ENCODE peak calls at places on chromosomes 4 and X, in ten cellular contexts. J is CD8-positive, alpha-beta T cell; V is breast epithelium; C is cardiac fibroblast; R is gastrocnemius medialis; Q is neural crest cell; X is HFFc6; I is AG04449; O is adrenal gland; P is MCF 10A. F is an unnamed sample.

GRCh38 chr4:107247738-107248137 is 211.6 kb upstream of the DKK2 start:
- DNase-seq in C (no peak), I (no peak), O (peak), P (no peak), X (no peak), V (no peak), R (peak), Q (no peak), J (no peak), F (no peak)

GRCh38 chrX:16745659-16746058 is 26.2 kb downstream of the SYAP1 start:
- DNase-seq in C (no peak), J (no peak), X (no peak), O (no peak), Q (no peak), R (no peak), V (no peak), I (no peak), P (no peak), F (no peak)

GRCh38 chr4:105637409-105638258 is 70.9 kb downstream of the INTS12 start:
- DNase-seq in I (no peak), J (no peak), O (peak), R (peak), X (no peak), C (peak), Q (no peak), V (peak), P (peak), F (peak)

GRCh38 chr4:99816611-99817309 is at the start of gene DAPP1:
- DNase-seq in Q (no peak), O (peak), J (peak), I (no peak), X (no peak), C (no peak), R (peak), P (peak), V (peak), F (no peak)

GRCh38 chr4:31362756-31363155 is 642.6 kb downstream of the PCDH7 start:
- DNase-seq in R (no peak), I (no peak), C (no peak), P (no peak), X (no peak), O (no peak), J (no peak), Q (no peak), V (no peak), F (no peak)

GRCh38 chrX:150456941-150457340 is 93.8 kb downstream of the MAMLD1 start:
- DNase-seq in C (no peak), V (no peak), Q (no peak), J (no peak), R (no peak), X (no peak), I (no peak), P (no peak), O (no peak), F (no peak)

GRCh38 chrX:12327836-12328235 is 189.6 kb downstream of the FRMPD4 start:
- DNase-seq in C (peak), V (no peak), O (no peak), Q (no peak), P (no peak), J (no peak), R (no peak), X (peak), I (no peak), F (no peak)

GRCh38 chrX:39982927-39983326 is 114.8 kb downstream of the BCOR start:
- DNase-seq in R (no peak), J (no peak), X (no peak), P (no peak), I (no peak), O (no peak), V (no peak), Q (no peak), C (no peak), F (no peak)

GRCh38 chr4:182848685-182849084 is 68.5 kb downstream of the DCTD start:
- DNase-seq in P (no peak), J (no peak), I (no peak), X (no peak), Q (no peak), V (no peak), R (no peak), O (no peak), C (no peak), F (no peak)

GRCh38 chrX:10741496-10742048 is 121.2 kb upstream of the MID1 start:
- DNase-seq in Q (no peak), I (no peak), O (no peak), P (no peak), J (no peak), X (no peak), V (no peak), C (no peak), R (no peak), F (no peak)

GRCh38 chr4:106421441-106422296 is 53.1 kb upstream of the GIMD1 start:
- DNase-seq in R (no peak), J (no peak), O (no peak), I (peak), Q (no peak), C (peak), X (peak), V (no peak), P (no peak), F (no peak)

GRCh38 chr4:115514675-115515074 is 401.3 kb upstream of the NDST4 start:
- DNase-seq in X (no peak), I (no peak), V (no peak), O (no peak), J (no peak), R (no peak), Q (no peak), C (no peak), P (no peak), F (no peak)

GRCh38 chr4:6250235-6250983 is 19.2 kb upstream of the WFS1 start:
- DNase-seq in I (no peak), X (peak), P (peak), C (peak), Q (peak), R (no peak), V (no peak), O (no peak), J (no peak), F (no peak)

GRCh38 chr4:56909083-56909981 is 1.6 kb downstream of the REST start:
- DNase-seq in V (peak), Q (peak), J (peak), C (peak), P (peak), I (no peak), R (peak), O (peak), X (peak), F (peak)

GRCh38 chrX:31223817-31224216 is 152.0 kb upstream of the FTHL17 start:
- DNase-seq in P (peak), X (peak), C (peak), J (no peak), R (no peak), V (no peak), I (no peak), O (no peak), Q (no peak), F (no peak)

GRCh38 chrX:66046612-66047235 is 6.8 kb upstream of the VSIG4 start:
- DNase-seq in C (no peak), P (no peak), Q (no peak), I (no peak), V (no peak), X (no peak), J (no peak), O (no peak), R (no peak), F (no peak)

GRCh38 chr4:85078016-85078415 is 111.5 kb upstream of the WDFY3 start:
- DNase-seq in V (no peak), P (no peak), C (no peak), X (no peak), J (no peak), Q (no peak), R (no peak), O (no peak), I (no peak), F (no peak)

GRCh38 chrX:16797841-16798240 is 11.6 kb downstream of the TXLNG start:
- DNase-seq in C (no peak), R (no peak), V (no peak), Q (no peak), P (no peak), I (no peak), O (no peak), J (no peak), X (no peak), F (no peak)

GRCh38 chrX:83022020-83022419 is 486.1 kb upstream of the POU3F4 start:
- DNase-seq in O (no peak), Q (no peak), R (no peak), J (no peak), C (peak), X (no peak), P (peak), V (no peak), I (no peak), F (no peak)

GRCh38 chr4:9997881-9998280 is 23.4 kb downstream of the SLC2A9 start:
- DNase-seq in R (no peak), O (no peak), J (no peak), X (no peak), I (no peak), V (no peak), P (no peak), C (peak), Q (no peak), F (no peak)

GRCh38 chr4:76748649-76749048 is 149.3 kb downstream of the SOWAHB start:
- DNase-seq in I (no peak), J (no peak), P (peak), O (peak), C (peak), X (no peak), V (no peak), Q (no peak), R (no peak), F (no peak)

GRCh38 chr4:125826801-125827200 is 512.0 kb downstream of the FAT4 start:
- DNase-seq in R (no peak), Q (no peak), O (no peak), X (no peak), P (no peak), I (no peak), C (peak), J (no peak), V (no peak), F (no peak)

GRCh38 chrX:53631156-53631555 is 55.4 kb downstream of the HUWE1 start:
- DNase-seq in X (peak), Q (no peak), R (no peak), P (no peak), C (no peak), O (no peak), I (no peak), J (no peak), V (no peak), F (no peak)

GRCh38 chr4:90064196-90064595 is 63.0 kb upstream of the CCSER1 start:
- DNase-seq in O (no peak), C (no peak), R (no peak), V (no peak), I (no peak), Q (no peak), P (no peak), J (no peak), X (no peak), F (no peak)

GRCh38 chrX:124440674-124441073 is 94.3 kb downstream of the SH2D1A start:
- DNase-seq in X (no peak), I (no peak), P (no peak), C (no peak), V (no peak), Q (no peak), O (no peak), J (no peak), R (no peak), F (no peak)

GRCh38 chrX:152915541-152916241 is 17.8 kb downstream of the ZNF185 start:
- DNase-seq in P (peak), C (peak), J (no peak), X (peak), R (no peak), V (no peak), O (peak), I (peak), Q (peak), F (peak)

GRCh38 chrX:154321624-154322023 is 26.0 kb downstream of the TKTL1 start:
- DNase-seq in V (no peak), R (no peak), X (peak), O (no peak), Q (no peak), J (no peak), I (no peak), C (no peak), P (peak), F (no peak)

GRCh38 chrX:100973411-100973810 is 3.9 kb downstream of the ARL13A start:
- DNase-seq in R (no peak), X (peak), Q (no peak), O (no peak), V (no peak), C (peak), J (no peak), I (no peak), P (peak), F (no peak)

GRCh38 chrX:10756365-10756915 is 136.1 kb upstream of the MID1 start:
- DNase-seq in I (peak), C (peak), P (peak), J (no peak), Q (no peak), R (no peak), X (peak), V (no peak), O (peak), F (no peak)

GRCh38 chrX:125150231-125150630 is 169.4 kb upstream of the TEX13C start:
- DNase-seq in C (no peak), R (no peak), X (no peak), V (no peak), I (no peak), O (no peak), P (peak), J (no peak), Q (no peak), F (no peak)

GRCh38 chr4:7862561-7863200 is 77.0 kb downstream of the AFAP1 start:
- DNase-seq in V (no peak), X (no peak), Q (no peak), P (no peak), O (no peak), J (no peak), I (no peak), C (no peak), R (no peak), F (peak)

GRCh38 chrX:276588-277171 is 4.5 kb upstream of the PLCXD1 start:
- DNase-seq in I (no peak), C (peak), R (no peak), O (peak), X (peak), Q (no peak), J (no peak), V (peak), P (peak), F (no peak)

GRCh38 chrX:137052641-137053235 is 18.9 kb upstream of the GPR101 start:
- DNase-seq in X (no peak), R (no peak), V (no peak), J (no peak), Q (no peak), I (no peak), P (no peak), C (no peak), O (no peak), F (peak)

GRCh38 chr4:148315049-148315448 is 127.2 kb downstream of the NR3C2 start:
- DNase-seq in P (no peak), V (no peak), J (no peak), R (no peak), Q (no peak), O (no peak), X (no peak), C (peak), I (no peak), F (no peak)

GRCh38 chr4:110058677-110059076 is 139.7 kb downstream of the ELOVL6 start:
- DNase-seq in X (no peak), Q (no peak), J (no peak), R (no peak), P (no peak), V (no peak), O (no peak), I (no peak), C (no peak), F (no peak)

GRCh38 chr4:110061101-110061500 is 137.3 kb downstream of the ELOVL6 start:
- DNase-seq in J (no peak), Q (no peak), O (no peak), V (no peak), R (no peak), C (no peak), X (no peak), P (no peak), I (no peak), F (no peak)

GRCh38 chr4:110055014-110055768 is 142.5 kb downstream of the EGF start:
- DNase-seq in P (no peak), V (no peak), I (no peak), R (no peak), Q (no peak), X (no peak), C (peak), O (no peak), J (no peak), F (no peak)

GRCh38 chr4:110062166-110062565 is 136.2 kb downstream of the ELOVL6 start:
- DNase-seq in O (no peak), C (no peak), P (no peak), J (no peak), Q (no peak), R (no peak), V (no peak), X (no peak), I (no peak), F (no peak)

DNA sequence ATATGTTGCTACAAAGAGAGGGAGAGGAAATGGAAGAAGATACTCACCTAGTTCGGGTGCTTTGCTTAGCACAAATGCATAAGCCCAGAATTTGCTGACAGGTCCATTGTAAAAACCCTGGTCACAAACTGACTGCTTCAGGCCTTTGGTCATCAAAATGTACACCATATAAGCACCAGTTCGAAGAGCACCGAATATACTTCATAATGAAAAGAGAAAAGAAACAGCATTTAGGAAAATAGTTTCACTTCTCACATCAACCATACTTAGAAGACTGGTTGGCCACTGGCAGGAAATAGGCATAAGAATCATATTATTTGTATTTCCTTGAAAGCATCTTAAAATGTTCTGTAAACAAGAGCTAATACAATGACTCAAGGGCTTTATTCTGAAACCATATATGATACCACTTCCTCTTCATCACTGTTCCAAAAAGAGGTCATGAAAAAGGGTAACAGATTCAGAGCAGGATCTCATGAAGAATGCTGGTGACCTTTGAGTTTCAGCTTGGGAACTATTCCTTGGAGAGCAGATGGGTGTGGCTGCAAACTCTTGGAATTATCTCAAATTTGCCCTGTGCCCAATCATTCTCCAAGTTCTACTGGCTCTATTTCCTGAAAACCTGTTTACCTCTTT is 138.7 kb downstream of the ELOVL6 start:
- DNase-seq in R (no peak), J (no peak), I (no peak), Q (no peak), C (peak), O (no peak), V (no peak), X (no peak), P (peak), F (no peak)
- TF ChIP-seq CTCF in R (no peak), J (no peak), I (no peak), Q (no peak), C (no peak), O (no peak), V (no peak), X (no peak), P (no peak), F (no peak)

GRCh38 chr4:138405439-138405838 is 163.3 kb upstream of the SLC7A11 start:
- DNase-seq in X (no peak), Q (no peak), J (no peak), P (peak), V (no peak), C (peak), I (no peak), O (peak), R (no peak), F (no peak)
- TF ChIP-seq CTCF in X (no peak), Q (no peak), J (no peak), P (no peak), V (no peak), C (no peak), I (no peak), O (no peak), R (no peak), F (no peak)

GRCh38 chr4:113328514-113328913 is 279.1 kb downstream of the ANK2 start:
- DNase-seq in R (no peak), C (peak), V (no peak), P (peak), Q (no peak), X (no peak), O (no peak), J (no peak), I (no peak), F (peak)
- TF ChIP-seq CTCF in R (no peak), C (peak), V (peak), P (no peak), Q (peak), X (peak), O (no peak), J (peak), I (peak), F (peak)

DNA sequence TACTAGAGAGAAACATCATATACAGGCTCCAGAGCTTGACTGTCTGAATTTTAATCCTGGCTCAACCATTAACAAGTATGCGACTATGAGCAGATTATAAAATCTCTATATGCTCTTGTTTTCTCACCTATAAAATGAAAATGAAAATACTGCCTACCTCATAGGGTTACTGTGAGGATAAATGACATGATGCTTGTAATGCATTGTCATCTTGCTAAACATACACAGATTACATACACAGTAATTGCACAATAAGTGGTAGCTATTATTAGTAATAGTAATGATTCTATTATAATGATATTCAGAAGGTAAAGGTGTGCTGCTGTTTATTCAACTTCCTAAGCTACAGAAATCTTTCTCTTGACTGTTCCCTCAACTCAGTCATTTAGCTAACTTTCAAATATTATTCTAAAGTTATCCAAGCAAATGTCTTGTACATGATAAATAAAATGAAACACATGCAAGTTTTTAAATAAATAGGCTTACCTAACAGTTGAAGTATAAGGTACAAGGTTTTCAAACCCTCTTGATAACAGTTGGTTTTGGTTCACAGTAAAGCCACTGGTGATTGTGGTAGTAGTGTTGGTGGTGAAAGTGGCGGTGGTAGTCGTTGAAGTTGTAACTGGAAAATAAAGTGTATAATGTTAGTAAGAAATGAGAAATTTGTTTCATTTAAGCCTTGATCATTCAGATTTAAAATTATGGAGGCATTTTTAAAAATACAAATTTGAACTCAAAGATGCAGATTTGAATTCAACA is 38.9 kb downstream of the NUP62CL start:
- DNase-seq in V (no peak), O (no peak), C (no peak), P (no peak), R (no peak), Q (no peak), I (no peak), X (no peak), J (no peak), F (no peak)
- TF ChIP-seq CTCF in V (no peak), O (no peak), C (no peak), P (no peak), R (no peak), Q (no peak), I (no peak), X (no peak), J (no peak), F (no peak)

F was measured in glutamatergic neuron.